ENCODE peak calls at places on chromosomes 2 and 18, in five cellular contexts. S is heart left ventricle, Y is neural progenitor cell, G is esophagus squamous epithelium, B is cardiac fibroblast. R is an unnamed sample.

GRCh38 chr2:208406474-208407451 is at the start of gene PTH2R:
- DNase-seq in S (no peak), Y (peak; percentile 67), G (no peak), B (peak; percentile 6), R (no peak)

GRCh38 chr2:136168605-136169210 is 50.8 kb upstream of the CXCR4 start:
- DNase-seq in S (no peak), Y (peak; percentile 48), G (no peak), B (no peak), R (peak; percentile 2)

GRCh38 chr2:232410238-232410900 is 3.7 kb downstream of the ALPG start:
- DNase-seq in S (no peak), Y (no peak), G (no peak), B (no peak), R (no peak)

GRCh38 chr2:63058149-63058741 is 7.6 kb downstream of the OTX1 start:
- DNase-seq in S (no peak), Y (peak; percentile 75), G (no peak), B (no peak), R (peak; percentile 36)

GRCh38 chr2:198883604-198884003 is 574.1 kb downstream of the SATB2 start:
- DNase-seq in S (no peak), Y (no peak), G (no peak), B (no peak), R (no peak)

GRCh38 chr2:169862816-169863215 is 35.6 kb downstream of the UBR3 start:
- DNase-seq in S (no peak), Y (no peak), G (no peak), B (peak; percentile 36), R (peak; percentile 32)

GRCh38 chr18:63089041-63089440 is 230.5 kb downstream of the BCL2 start:
- DNase-seq in S (no peak), Y (no peak), G (no peak), B (no peak), R (no peak)

GRCh38 chr2:191665286-191665685 is 12.7 kb upstream of the NABP1 start:
- DNase-seq in S (no peak), Y (no peak), G (no peak), B (peak; percentile 60), R (peak; percentile 50)

GRCh38 chr18:24656044-24656443 is 195.6 kb downstream of the HRH4 start:
- DNase-seq in S (no peak), Y (peak; percentile 17), G (no peak), B (no peak), R (no peak)

GRCh38 chr2:28429636-28430376 is 37.1 kb downstream of the FOSL2 start:
- DNase-seq in S (no peak), Y (no peak), G (no peak), B (no peak), R (no peak)

GRCh38 chr2:50385361-50385760 is 646.6 kb downstream of the NRXN1 start:
- DNase-seq in S (no peak), Y (no peak), G (no peak), B (no peak), R (no peak)

GRCh38 chr2:42944744-42945415 is 152.5 kb upstream of the HAAO start:
- DNase-seq in S (no peak), Y (peak; percentile 42), G (no peak), B (no peak), R (no peak)

GRCh38 chr2:207768168-207768890 is 1.4 kb downstream of the FZD5 start:
- DNase-seq in S (no peak), Y (peak; percentile 76), G (no peak), B (peak; percentile 58), R (peak; percentile 39)

GRCh38 chr2:84846041-84846663 is 34.7 kb downstream of the TRABD2A start:
- DNase-seq in S (no peak), Y (no peak), G (no peak), B (peak; percentile 24), R (peak; percentile 48)

GRCh38 chr2:41737888-41738287 is 309.9 kb upstream of the PKDCC start:
- DNase-seq in S (no peak), Y (no peak), G (no peak), B (no peak), R (peak; percentile 75)

GRCh38 chr2:25254961-25255360 is 86.6 kb upstream of the POMC start:
- DNase-seq in S (no peak), Y (no peak), G (no peak), B (no peak), R (no peak)

GRCh38 chr2:207483477-207483876 is 46.3 kb upstream of the CREB1 start:
- DNase-seq in S (no peak), Y (no peak), G (no peak), B (no peak), R (no peak)

GRCh38 chr2:132605236-132606180 is 64.5 kb downstream of the LYPD1 start:
- DNase-seq in S (no peak), Y (no peak), G (no peak), B (no peak), R (no peak)

DNA sequence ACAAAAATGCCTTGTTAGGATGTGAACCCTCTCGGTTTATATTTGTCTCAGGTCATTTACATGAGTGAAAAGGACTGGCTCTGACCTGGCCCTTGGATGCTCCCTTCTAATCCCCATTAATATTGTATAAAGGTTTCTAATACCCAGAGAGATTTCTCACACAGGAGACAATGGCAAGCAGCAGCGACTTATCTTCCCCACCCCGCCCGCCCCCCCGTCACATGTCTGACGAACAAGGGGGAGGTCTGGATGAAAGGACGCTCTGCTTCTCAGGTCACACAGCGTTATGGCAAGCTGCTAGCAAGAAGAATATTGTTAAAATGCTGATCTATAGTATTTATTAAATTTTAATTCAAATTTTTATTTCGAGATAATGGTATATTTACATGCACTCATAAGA is 30.4 kb upstream of the E2F6 start:
- DNase-seq in S (no peak), Y (no peak), G (no peak), B (no peak), R (no peak)
- H3K4me3 ChIP-seq in S (peak overlapping the region; percentile 16), Y (peak overlapping the region; percentile 31), G (no peak overlapping the region), B (no peak overlapping the region), R (no peak overlapping the region)

GRCh38 chr2:238257786-238258700 is 18.2 kb upstream of the HES6 start:
- DNase-seq in S (no peak), Y (no peak), G (no peak), B (no peak), R (no peak)

GRCh38 chr2:238261718-238262375 is 22.0 kb upstream of the HES6 start:
- DNase-seq in S (no peak), Y (no peak), G (no peak), B (no peak), R (no peak)

GRCh38 chr2:238256594-238257104 is 16.8 kb upstream of the HES6 start:
- DNase-seq in S (peak; percentile 39), Y (peak; percentile 96), G (peak; percentile 22), B (peak; percentile 79), R (peak; percentile 63)

GRCh38 chr2:238260879-238261278 is 21.0 kb upstream of the HES6 start:
- DNase-seq in S (peak; percentile 32), Y (no peak), G (no peak), B (no peak), R (no peak)

GRCh38 chr2:238259085-238260020 is 19.5 kb upstream of the HES6 start:
- DNase-seq in S (no peak), Y (no peak), G (no peak), B (no peak), R (no peak)
- TF ChIP-seq CTCF in S (no peak), Y (no peak), G (no peak), B (peak; percentile 22), R (no peak)

GRCh38 chr2:138415891-138416494 is 85.6 kb upstream of the SPOPL start:
- DNase-seq in S (no peak), Y (no peak), G (no peak), B (peak; percentile 29), R (peak; percentile 31)

DNA sequence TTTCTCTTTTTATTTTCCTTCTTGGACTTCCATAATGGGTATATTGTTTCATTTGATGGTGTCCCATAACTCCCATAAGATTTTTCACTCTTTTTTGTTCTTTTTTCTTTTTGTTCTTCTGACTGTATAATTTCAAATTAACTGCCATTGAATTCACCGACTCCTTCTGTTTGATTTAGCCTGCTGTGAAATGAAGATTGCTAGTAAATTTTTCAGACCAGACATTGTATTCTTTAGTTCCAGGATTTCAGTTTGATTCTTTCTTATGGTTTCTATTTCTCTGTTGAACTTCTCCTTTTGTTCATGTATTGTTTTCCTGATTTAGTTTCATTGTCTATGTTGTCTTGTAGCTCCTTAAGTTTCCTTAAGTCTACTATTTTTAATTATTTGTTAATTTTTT is 87.6 kb upstream of the SPOPL start:
- DNase-seq in S (no peak), Y (no peak), G (no peak), B (no peak), R (no peak)
- H3K4me3 ChIP-seq in S (no peak overlapping the region), Y (no peak overlapping the region), G (no peak overlapping the region), B (no peak overlapping the region), R (no peak overlapping the region)

GRCh38 chr2:206158563-206159345 is 490 bp downstream of the NDUFS1 start:
- DNase-seq in S (no peak), Y (peak; percentile 57), G (no peak), B (peak; percentile 31), R (peak; percentile 35)

GRCh38 chr2:206150631-206151030 is 8.6 kb downstream of the NDUFS1 start:
- DNase-seq in S (no peak), Y (no peak), G (no peak), B (no peak), R (no peak)

GRCh38 chr2:206149330-206149729 is 9.9 kb downstream of the NDUFS1 start:
- DNase-seq in S (no peak), Y (no peak), G (no peak), B (no peak), R (no peak)

GRCh38 chr2:206150168-206150567 is 9.1 kb downstream of the NDUFS1 start:
- DNase-seq in S (no peak), Y (no peak), G (no peak), B (no peak), R (no peak)

GRCh38 chr2:206154197-206154596 is 5.0 kb downstream of the NDUFS1 start:
- DNase-seq in S (no peak), Y (peak; percentile 16), G (no peak), B (peak; percentile 21), R (no peak)
- TF ChIP-seq CTCF in S (peak; percentile 16), Y (peak; percentile 39), G (no peak), B (no peak), R (peak; percentile 1)

GRCh38 chr2:197435598-197436435 is 989 bp upstream of the SF3B1 start:
- DNase-seq in S (no peak), Y (no peak), G (no peak), B (no peak), R (no peak)

GRCh38 chr2:197433770-197434438 is 924 bp downstream of the SF3B1 start:
- DNase-seq in S (no peak), Y (no peak), G (no peak), B (peak; percentile 13), R (peak; percentile 32)

GRCh38 chr2:197434541-197435513 is at the start of gene SF3B1:
- DNase-seq in S (peak; percentile 98), Y (peak; percentile 98), G (peak; percentile 87), B (peak; percentile 98), R (peak; percentile 97)

GRCh38 chr2:197427986-197428385 is 6.8 kb downstream of the SF3B1 start:
- DNase-seq in S (no peak), Y (no peak), G (no peak), B (no peak), R (no peak)

GRCh38 chr2:197431858-197432257 is 3.0 kb downstream of the SF3B1 start:
- DNase-seq in S (no peak), Y (no peak), G (no peak), B (no peak), R (no peak)
- H3K4me3 ChIP-seq in S (no peak overlapping the region), Y (peak overlapping the region; percentile 96), G (no peak overlapping the region), B (no peak overlapping the region), R (no peak overlapping the region)

R was measured in fibroblast of the aortic adventitia.